ENCODE peak calls at places on chromosome 3, in six cellular contexts. W is mucosa of descending colon, F is breast epithelium, Z is PC-3, Y is GM13977, X is SK-N-SH. P is an unnamed sample.

GRCh38 chr3:146625117-146625775 is 20.1 kb upstream of the PLSCR5 start:
- DNase-seq in W (no peak), F (no peak), Z (peak; percentile 31), Y (no peak), X (no peak), P (no peak)

GRCh38 chr3:72427575-72427974 is 420.7 kb downstream of the SHQ1 start:
- DNase-seq in W (no peak), F (no peak), Z (no peak), Y (no peak), X (no peak), P (no peak)

GRCh38 chr3:183249006-183249718 is 3.9 kb upstream of the B3GNT5 start:
- DNase-seq in W (no peak), F (no peak), Z (no peak), Y (no peak), X (no peak), P (no peak)

GRCh38 chr3:78703944-78704343 is 1063.9 kb downstream of the ROBO1 start:
- DNase-seq in W (no peak), F (no peak), Z (peak; percentile 13), Y (no peak), X (no peak), P (no peak)

GRCh38 chr3:4395448-4395847 is 71.6 kb downstream of the SUMF1 start:
- DNase-seq in W (no peak), F (no peak), Z (no peak), Y (no peak), X (no peak), P (no peak)

GRCh38 chr3:40504636-40505430 is 1.0 kb upstream of the ZNF620 start:
- DNase-seq in W (no peak), F (peak; percentile 33), Z (peak; percentile 97), Y (no peak), X (no peak), P (no peak)

GRCh38 chr3:18424213-18424861 is 802 bp downstream of the SATB1 start:
- DNase-seq in W (peak; percentile 56), F (no peak), Z (no peak), Y (no peak), X (peak; percentile 37), P (peak; percentile 58)

GRCh38 chr3:14925729-14926591 is 21.4 kb upstream of the NR2C2 start:
- DNase-seq in W (no peak), F (no peak), Z (peak; percentile 80), Y (peak; percentile 58), X (peak; percentile 70), P (no peak)

DNA sequence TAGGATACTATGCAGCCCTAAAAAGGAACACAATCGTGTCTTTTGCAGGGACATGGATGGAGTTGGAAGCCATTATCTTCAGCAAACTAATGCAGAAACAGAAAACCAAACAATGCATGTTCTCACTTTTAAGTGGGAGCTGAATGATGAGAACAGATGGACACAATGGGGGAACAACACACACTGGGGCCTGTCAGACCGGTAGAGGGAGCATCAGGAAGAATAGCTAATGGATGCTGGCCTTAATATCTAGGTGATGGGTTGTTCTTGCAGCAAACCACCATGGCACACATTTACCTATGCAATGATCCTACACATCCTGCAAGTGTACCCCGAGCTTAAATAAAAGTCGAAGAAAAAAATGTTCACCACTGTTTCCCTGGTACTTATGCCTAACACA is 17.5 kb downstream of the SENP7 start:
- DNase-seq in W (no peak), F (no peak), Z (peak; percentile 21), Y (no peak), X (no peak), P (no peak)
- TF ChIP-seq CTCF in W (no peak), F (no peak), Z (peak; percentile 52), Y (no peak), X (no peak), P (no peak)

GRCh38 chr3:187266691-187267090 is 24.8 kb downstream of the MASP1 start:
- DNase-seq in W (no peak), F (no peak), Z (no peak), Y (no peak), X (no peak), P (no peak)
- TF ChIP-seq CTCF in W (no peak), F (no peak), Z (no peak), Y (no peak), X (no peak), P (no peak)

GRCh38 chr3:134721214-134721613 is 70.4 kb upstream of the KY start:
- DNase-seq in W (no peak), F (no peak), Z (no peak), Y (no peak), X (no peak), P (no peak)

GRCh38 chr3:134718736-134719135 is 67.9 kb upstream of the KY start:
- DNase-seq in W (no peak), F (no peak), Z (no peak), Y (no peak), X (no peak), P (no peak)

DNA sequence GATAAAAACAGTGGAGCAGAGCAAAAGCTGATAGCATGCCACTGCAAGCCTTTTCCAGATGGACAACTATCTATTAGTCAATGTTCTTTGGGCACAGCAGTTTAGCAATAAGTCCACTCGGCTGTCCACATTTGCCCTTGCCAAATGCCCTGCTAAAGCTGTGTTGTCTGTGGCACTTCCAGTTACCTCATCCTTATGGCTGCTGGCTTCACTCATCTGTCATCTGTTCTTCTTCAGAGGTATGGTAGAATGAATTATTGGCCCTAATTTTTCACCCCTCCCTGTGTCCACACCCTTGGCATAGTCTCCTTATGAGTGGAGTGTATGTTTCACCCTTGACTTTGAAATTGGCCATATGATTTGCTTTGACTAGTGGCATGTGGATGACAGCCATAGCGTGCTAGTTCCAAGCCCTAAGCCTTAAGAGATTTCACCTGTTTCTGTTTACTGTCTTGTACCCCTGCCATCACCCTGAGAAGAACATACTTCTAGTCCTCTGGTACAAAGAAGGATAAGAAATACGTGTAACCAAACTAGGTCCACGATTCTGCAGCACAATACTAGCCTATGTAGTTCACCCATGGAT is 72.1 kb upstream of the EPHB1 start:
- DNase-seq in W (no peak), F (no peak), Z (no peak), Y (no peak), X (no peak), P (no peak)
- TF ChIP-seq CTCF in W (no peak), F (no peak), Z (no peak), Y (no peak), X (no peak), P (no peak)

GRCh38 chr3:66407281-66408218 is 93.3 kb downstream of the LRIG1 start:
- DNase-seq in W (peak; percentile 74), F (peak; percentile 39), Z (peak; percentile 67), Y (peak; percentile 90), X (peak; percentile 91), P (peak; percentile 77)
- TF ChIP-seq CTCF in W (peak; percentile 72), F (peak; percentile 73), Z (peak; percentile 73), Y (peak; percentile 95), X (peak; percentile 89), P (peak; percentile 78)

GRCh38 chr3:131723343-131723742 is 220.6 kb upstream of the MRPL3 start:
- DNase-seq in W (no peak), F (no peak), Z (no peak), Y (no peak), X (no peak), P (no peak)
- TF ChIP-seq CTCF in W (no peak), F (no peak), Z (no peak), Y (no peak), X (no peak), P (no peak)

DNA sequence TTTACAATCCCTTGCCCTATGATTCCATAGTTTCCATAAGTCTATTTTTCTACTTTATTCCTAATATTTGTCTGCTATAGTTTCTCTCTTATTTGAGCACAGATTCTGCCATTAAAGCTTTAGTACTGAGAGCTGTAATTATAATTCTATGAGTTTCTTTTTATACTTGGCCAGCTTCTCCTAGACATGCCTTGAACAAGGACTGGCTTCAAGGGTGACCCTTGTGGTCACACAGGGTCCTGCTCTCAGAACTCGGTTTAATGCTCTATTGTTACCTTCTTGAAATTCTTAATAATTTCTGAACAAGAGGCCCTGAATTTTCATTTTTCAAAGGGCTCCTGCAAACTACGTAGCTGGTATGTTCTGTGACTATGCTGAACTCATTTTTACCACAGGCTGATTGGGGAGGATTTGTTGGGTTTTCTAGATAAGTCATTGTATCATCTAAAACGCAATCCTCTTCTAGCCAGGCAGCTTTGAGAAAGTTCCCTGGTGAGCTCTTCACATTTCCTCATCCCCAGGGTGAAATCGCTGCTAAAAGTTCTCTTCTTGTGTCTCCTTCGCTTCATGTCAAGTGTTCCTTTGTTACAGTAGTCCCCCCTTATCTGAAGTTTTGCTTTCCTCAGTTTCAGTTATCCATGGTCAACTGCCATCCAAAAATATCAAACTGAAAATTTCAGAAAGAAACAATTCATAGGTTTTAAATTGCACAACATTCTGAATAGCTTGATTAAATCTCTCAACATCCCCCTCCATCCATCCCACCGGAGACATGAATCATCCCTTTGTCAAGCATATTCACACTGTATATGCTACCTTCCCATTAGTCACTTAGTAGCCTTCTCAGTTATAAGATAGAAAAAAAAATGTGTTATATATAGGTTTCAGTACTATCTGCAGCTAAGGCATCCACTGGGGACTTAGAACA is 12.6 kb upstream of the PLCL2 start:
- DNase-seq in W (no peak), F (no peak), Z (peak; percentile 80), Y (no peak), X (no peak), P (no peak)
- TF ChIP-seq CTCF in W (no peak), F (no peak), Z (no peak), Y (no peak), X (no peak), P (no peak)

DNA sequence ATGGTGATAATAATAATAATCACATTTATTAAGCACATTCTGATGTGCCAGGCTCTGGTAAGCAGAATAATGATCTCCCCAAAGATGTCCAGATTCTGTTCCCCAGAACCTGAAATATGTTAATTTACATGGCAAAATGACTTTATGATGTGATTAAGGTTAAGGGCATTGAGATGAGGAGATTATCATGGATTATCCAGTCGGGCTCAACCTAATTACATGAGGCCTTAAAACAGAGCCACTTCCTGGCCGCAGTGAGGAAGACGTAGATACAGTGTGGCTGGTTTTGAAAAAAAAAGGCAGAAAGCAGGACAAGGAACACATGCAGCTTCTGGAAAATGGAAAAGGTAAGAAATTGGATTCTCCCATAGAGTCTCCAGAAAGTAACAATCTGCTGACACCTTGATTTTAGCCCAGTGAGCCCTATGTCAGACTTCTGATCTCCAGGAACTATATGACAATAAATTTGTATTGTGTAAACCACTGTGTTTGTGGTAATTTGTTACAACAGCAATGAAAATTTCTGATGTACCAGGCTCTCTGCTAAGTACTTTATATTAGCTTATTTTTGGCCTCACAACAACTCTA is 126.7 kb downstream of the ALCAM start:
- DNase-seq in W (no peak), F (no peak), Z (no peak), Y (no peak), X (peak; percentile 9), P (no peak)
- TF ChIP-seq CTCF in W (no peak), F (no peak), Z (no peak), Y (no peak), X (no peak), P (no peak)

DNA sequence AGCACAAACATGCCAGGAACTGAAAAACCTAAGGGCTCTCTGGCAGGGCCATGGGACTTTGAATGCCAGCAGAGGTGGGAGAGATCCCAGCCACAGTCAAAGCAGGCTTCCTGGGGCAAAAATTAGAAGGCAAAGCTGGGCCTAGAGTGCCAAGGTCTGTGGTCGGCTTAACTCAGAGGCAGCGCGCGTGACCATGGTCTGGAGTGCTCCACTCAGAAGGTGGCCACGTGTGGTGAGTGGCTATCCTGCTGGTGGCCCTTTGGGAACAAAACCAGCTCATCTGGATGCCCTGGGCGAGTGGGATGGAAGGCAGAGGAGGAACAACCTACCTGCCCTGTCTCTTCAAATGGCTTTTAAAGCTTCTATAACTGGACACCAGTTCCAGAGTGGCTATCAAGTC is 63.1 kb downstream of the OXNAD1 start:
- DNase-seq in W (no peak), F (no peak), Z (no peak), Y (no peak), X (no peak), P (no peak)
- TF ChIP-seq CTCF in W (no peak), F (no peak), Z (no peak), Y (no peak), X (no peak), P (no peak)

GRCh38 chr3:57530071-57530608 is 14.0 kb downstream of the DNAH12 start:
- DNase-seq in W (no peak), F (no peak), Z (peak; percentile 59), Y (no peak), X (peak; percentile 21), P (no peak)
- TF ChIP-seq CTCF in W (no peak), F (no peak), Z (no peak), Y (no peak), X (no peak), P (no peak)